ENCODE peak calls at places on chromosomes 11 and 22, in ten cellular contexts. A, F, V, K, N, S, Y, C, D and R are unnamed samples.

GRCh38 chr11:111302298-111302697 is 4.0 kb downstream of the POU2AF3 start:
- DNase-seq in F (no peak), C (no peak), D (no peak), Y (no peak), K (no peak), N (no peak), A (no peak), S (no peak), V (no peak), R (no peak)

GRCh38 chr11:60905551-60906113 is 753 bp downstream of the PRPF19 start:
- DNase-seq in Y (peak), K (no peak), S (no peak), D (peak), V (peak), F (peak), A (peak), N (no peak), C (peak), R (peak)

GRCh38 chr11:35892166-35892565 is 51.7 kb upstream of the LDLRAD3 start:
- DNase-seq in A (no peak), N (no peak), C (no peak), V (no peak), D (no peak), K (no peak), Y (no peak), F (no peak), S (no peak), R (no peak)

GRCh38 chr11:31826530-31827438 is 15.7 kb upstream of the PAX6 start:
- DNase-seq in D (no peak), Y (no peak), C (no peak), F (no peak), S (no peak), V (no peak), N (no peak), K (no peak), A (no peak), R (no peak)

GRCh38 chr22:40498454-40499186 is 128.2 kb downstream of the SGSM3 start:
- DNase-seq in A (peak), N (no peak), Y (no peak), F (peak), K (no peak), V (peak), D (peak), S (peak), C (no peak), R (peak)

GRCh38 chr11:130720232-130720787 is 196.0 kb downstream of the SNX19 start:
- DNase-seq in S (no peak), N (no peak), F (no peak), K (no peak), V (no peak), Y (no peak), A (no peak), D (peak), C (no peak), R (no peak)

GRCh38 chr11:17568944-17569343 is 21.9 kb downstream of the OTOG start:
- DNase-seq in S (no peak), F (no peak), Y (no peak), A (no peak), D (no peak), K (no peak), V (no peak), C (no peak), N (no peak), R (no peak)

GRCh38 chr11:80613630-80614029 is 1172.8 kb upstream of the TENM4 start:
- DNase-seq in A (no peak), D (no peak), V (no peak), K (no peak), Y (no peak), C (no peak), F (no peak), N (no peak), S (no peak), R (no peak)